ENCODE peak calls at places on chromosomes 16 and 17, in six cellular contexts. J is GM12878, Q is K562, A is GM12892, X is HepG2, E is H1. L is an unnamed sample.

GRCh38 chr17:50533720-50534148 is 1.2 kb downstream of the EPN3 start:
- DNase-seq in J (no peak), Q (no peak), A (no peak), X (no peak), E (no peak), L (no peak)

GRCh38 chr17:12522743-12523181 is 142.9 kb upstream of the MYOCD start:
- DNase-seq in J (no peak), Q (no peak), A (no peak), X (peak; percentile 29), E (no peak), L (no peak)

GRCh38 chr17:77316191-77316641 is 175.4 kb downstream of the SEC14L1 start:
- DNase-seq in J (no peak), Q (no peak), A (no peak), X (no peak), E (peak; percentile 47), L (no peak)

GRCh38 chr17:50353600-50354195 is 7.8 kb downstream of the XYLT2 start:
- DNase-seq in J (no peak), Q (no peak), A (no peak), X (no peak), E (no peak), L (no peak)

GRCh38 chr16:73976661-73977060 is 320.0 kb upstream of the PSMD7 start:
- DNase-seq in J (no peak), Q (no peak), A (no peak), X (no peak), E (no peak), L (no peak)

GRCh38 chr17:38568845-38569510 is 36.8 kb downstream of the SRCIN1 start:
- DNase-seq in J (no peak), Q (no peak), A (no peak), X (no peak), E (no peak), L (no peak)

GRCh38 chr17:61570118-61570517 is 20.9 kb downstream of the NACA2 start:
- DNase-seq in J (no peak), Q (no peak), A (no peak), X (no peak), E (no peak), L (no peak)

GRCh38 chr17:49552070-49552751 is 23.5 kb upstream of the NXPH3 start:
- DNase-seq in J (no peak), Q (no peak), A (no peak), X (no peak), E (no peak), L (no peak)

GRCh38 chr17:48841395-48841831 is 10.6 kb downstream of the CALCOCO2 start:
- DNase-seq in J (peak; percentile 83), Q (no peak), A (no peak), X (no peak), E (no peak), L (peak; percentile 30)

GRCh38 chr17:27336217-27336616 is 42.3 kb downstream of the WSB1 start:
- DNase-seq in J (no peak), Q (no peak), A (no peak), X (no peak), E (no peak), L (no peak)

GRCh38 chr17:47693667-47694017 is 319 bp upstream of the TBKBP1 start:
- DNase-seq in J (no peak), Q (peak; percentile 88), A (no peak), X (no peak), E (no peak), L (no peak)

GRCh38 chr16:86035906-86036305 is 136.9 kb downstream of the IRF8 start:
- DNase-seq in J (no peak), Q (no peak), A (no peak), X (no peak), E (no peak), L (no peak)

GRCh38 chr16:82808036-82808435 is 181.3 kb downstream of the CDH13 start:
- DNase-seq in J (no peak), Q (no peak), A (no peak), X (no peak), E (no peak), L (no peak)

GRCh38 chr16:55039511-55039910 is 108.8 kb downstream of the IRX5 start:
- DNase-seq in J (no peak), Q (no peak), A (no peak), X (no peak), E (no peak), L (no peak)

GRCh38 chr17:63842173-63842539 is 329 bp downstream of the SMARCD2 start:
- DNase-seq in J (no peak), Q (no peak), A (no peak), X (no peak), E (no peak), L (no peak)

GRCh38 chr16:15946257-15947044 is 3.0 kb upstream of the ABCC1 start:
- DNase-seq in J (no peak), Q (no peak), A (no peak), X (peak; percentile 91), E (no peak), L (no peak)

GRCh38 chr17:57954421-57955182 is 610 bp downstream of the CUEDC1 start:
- DNase-seq in J (no peak), Q (peak; percentile 47), A (no peak), X (no peak), E (no peak), L (no peak)

GRCh38 chr17:51722994-51723393 is 435.5 kb downstream of the CA10 start:
- DNase-seq in J (no peak), Q (no peak), A (no peak), X (no peak), E (no peak), L (no peak)

GRCh38 chr17:12726131-12726530 is 60.4 kb downstream of the MYOCD start:
- DNase-seq in J (no peak), Q (no peak), A (no peak), X (no peak), E (no peak), L (no peak)

GRCh38 chr16:52912565-52913173 is 140.0 kb downstream of the CHD9NB start:
- DNase-seq in J (peak; percentile 11), Q (peak; percentile 55), A (peak; percentile 18), X (peak; percentile 78), E (peak; percentile 33), L (peak; percentile 12)
- TF ChIP-seq TAF1 in J (no peak), Q (no peak), A (no peak), X (no peak), E (no peak), L (no peak)

GRCh38 chr17:40316571-40317344 is 7.8 kb downstream of the RARA start:
- DNase-seq in J (no peak), Q (no peak), A (no peak), X (peak; percentile 80), E (no peak), L (no peak)
- TF ChIP-seq POLR2A in J (no peak), Q (no peak), A (no peak), X (peak; percentile 52), E (no peak), L (no peak)

DNA sequence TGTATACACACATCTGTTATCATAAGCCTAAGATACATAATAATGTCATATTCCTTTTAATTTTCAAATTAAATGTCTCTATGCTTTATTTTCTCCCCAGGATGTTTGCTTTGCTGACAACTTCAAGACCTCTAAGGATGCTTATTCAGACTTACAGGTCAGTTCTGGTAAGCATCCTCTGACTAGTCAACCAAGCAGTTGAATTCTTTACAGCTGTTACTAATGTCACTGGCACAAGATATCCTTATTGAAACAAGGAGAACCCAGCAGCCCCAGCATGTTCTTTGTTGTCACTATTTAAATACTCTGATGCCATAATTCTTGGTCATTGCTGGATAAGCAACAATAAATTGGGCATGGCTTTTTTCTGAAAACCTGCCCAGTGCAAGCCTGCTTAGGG is 232.3 kb upstream of the PMFBP1 start:
- DNase-seq in J (no peak), Q (no peak), A (no peak), X (no peak), E (no peak), L (no peak)
- TF ChIP-seq TAF1 in J (no peak), Q (no peak), A (no peak), X (no peak), E (no peak), L (no peak)

GRCh38 chr17:78374189-78374588 is 4.3 kb upstream of the PGS1 start:
- DNase-seq in J (no peak), Q (no peak), A (no peak), X (no peak), E (no peak), L (no peak)

GRCh38 chr17:78377858-78378224 is 608 bp upstream of the PGS1 start:
- DNase-seq in J (no peak), Q (no peak), A (no peak), X (no peak), E (no peak), L (no peak)

GRCh38 chr17:78374631-78375274 is 3.7 kb upstream of the PGS1 start:
- DNase-seq in J (no peak), Q (no peak), A (no peak), X (no peak), E (peak; percentile 62), L (no peak)

GRCh38 chr17:78376161-78376560 is 2.3 kb upstream of the PGS1 start:
- DNase-seq in J (no peak), Q (no peak), A (no peak), X (no peak), E (no peak), L (no peak)

DNA sequence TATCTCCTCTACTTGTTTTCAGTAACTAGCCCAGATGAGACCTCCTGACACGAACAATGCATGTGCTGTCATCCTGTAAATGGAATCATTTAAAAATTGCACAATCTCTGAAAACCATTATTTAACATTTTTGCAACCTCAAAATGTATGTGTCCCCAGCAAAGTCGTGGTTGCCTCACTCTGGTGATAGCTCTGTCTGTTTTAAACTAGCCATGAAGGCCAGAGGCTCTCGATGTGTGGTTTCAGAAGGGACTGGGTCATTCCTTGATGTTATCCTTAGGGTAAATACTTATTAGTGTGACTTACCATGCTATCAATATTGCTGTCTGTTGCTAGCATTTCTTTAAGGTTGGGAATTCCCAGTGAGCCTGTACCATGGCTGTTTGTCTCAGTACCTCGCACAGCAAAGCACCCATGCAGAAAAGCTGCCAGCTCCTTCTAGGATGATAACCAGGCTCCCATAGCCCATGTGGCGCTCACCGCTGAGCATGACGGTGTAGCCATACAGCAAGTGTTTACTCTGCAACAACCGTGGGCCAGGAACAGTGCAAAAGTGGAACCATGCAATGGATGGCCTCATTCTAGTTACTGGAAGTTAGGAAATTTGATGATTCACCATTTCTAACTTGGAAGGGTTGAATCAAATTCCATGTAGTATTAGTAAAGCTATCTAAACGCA is 2.9 kb upstream of the PGS1 start:
- DNase-seq in J (no peak), Q (no peak), A (no peak), X (peak; percentile 89), E (no peak), L (no peak)
- TF ChIP-seq POLR2A in J (no peak), Q (no peak), A (no peak), X (no peak), E (no peak), L (no peak)

GRCh38 chr16:88500255-88500661 is 47.2 kb downstream of the ZFPM1 start:
- DNase-seq in J (no peak), Q (no peak), A (no peak), X (no peak), E (no peak), L (no peak)
- TF ChIP-seq TAF1 in J (no peak), Q (no peak), A (no peak), X (no peak), E (no peak), L (no peak)

GRCh38 chr17:7292729-7293128 is 1.7 kb downstream of the YBX2 start:
- DNase-seq in J (no peak), Q (no peak), A (no peak), X (no peak), E (no peak), L (no peak)
- TF ChIP-seq POLR2A in J (no peak), Q (no peak), A (no peak), X (no peak), E (no peak), L (no peak)

GRCh38 chr16:89106533-89107208 is 13.0 kb downstream of the ACSF3 start:
- DNase-seq in J (no peak), Q (no peak), A (no peak), X (no peak), E (no peak), L (no peak)
- TF ChIP-seq TAF1 in J (no peak), Q (no peak), A (no peak), X (no peak), E (no peak), L (no peak)

GRCh38 chr17:2580156-2580555 is 13.3 kb upstream of the PAFAH1B1 start:
- DNase-seq in J (no peak), Q (no peak), A (no peak), X (no peak), E (no peak), L (no peak)
- TF ChIP-seq POLR2A in J (no peak), Q (no peak), A (no peak), X (no peak), E (no peak), L (no peak)